ENCODE peak calls at places on chromosome 6, in eight cellular contexts. W is sciatic nerve; B is fibroblast of the aortic adventitia; V is fibroblast of mammary gland; M is GM18507; J is activated naive CD4-positive, alpha-beta T cell treated with anti-CD3 and anti-CD28 coated beads, Interleukin-2, amount 10 ng/mL, durations not matched to agents 7 days and 5 days; I is midbrain; Q is cardiac fibroblast. Z is an unnamed sample.

GRCh38 chr6:156674197-156674596 is 103.0 kb upstream of the ARID1B start:
- DNase-seq in Q (no peak), I (no peak), B (no peak), M (no peak), J (no peak), V (no peak), W (no peak), Z (no peak)

GRCh38 chr6:161463061-161463460 is 189.2 kb upstream of the AGPAT4 start:
- DNase-seq in I (no peak), Q (no peak), W (no peak), B (no peak), V (no peak), J (no peak), M (no peak), Z (no peak)

GRCh38 chr6:84280030-84280429 is 52.6 kb upstream of the CEP162 start:
- DNase-seq in B (no peak), I (no peak), Q (peak), V (peak), J (no peak), M (no peak), W (no peak), Z (no peak)

GRCh38 chr6:47165918-47166317 is 123.8 kb upstream of the ADGRF1 start:
- DNase-seq in Q (peak), V (peak), M (no peak), I (no peak), W (no peak), J (no peak), B (no peak), Z (no peak)

GRCh38 chr6:169455470-169455869 is 201.8 kb upstream of the THBS2 start:
- DNase-seq in W (no peak), Q (no peak), V (no peak), I (no peak), B (no peak), M (no peak), J (no peak), Z (no peak)

GRCh38 chr6:36028887-36029324 is 1.3 kb downstream of the MAPK14 start:
- DNase-seq in J (peak), W (no peak), I (peak), V (peak), M (no peak), Q (peak), B (peak), Z (peak)

GRCh38 chr6:12572884-12573824 is 143.4 kb upstream of the PHACTR1 start:
- DNase-seq in M (no peak), I (no peak), B (peak), V (peak), W (no peak), J (no peak), Q (peak), Z (no peak)

GRCh38 chr6:133218831-133219230 is 22.3 kb upstream of the EYA4 start:
- DNase-seq in I (no peak), Q (peak), V (no peak), W (no peak), J (no peak), M (no peak), B (no peak), Z (no peak)

GRCh38 chr6:53765270-53765669 is 29.5 kb upstream of the LRRC1 start:
- DNase-seq in I (no peak), J (no peak), V (no peak), Q (no peak), B (no peak), M (no peak), W (no peak), Z (no peak)

GRCh38 chr6:100230976-100231316 is 233.8 kb downstream of the SIM1 start:
- DNase-seq in J (no peak), I (no peak), M (no peak), V (peak), Q (peak), B (peak), W (no peak), Z (no peak)

GRCh38 chr6:124203106-124203811 is 399.6 kb downstream of the NKAIN2 start:
- DNase-seq in Q (peak), I (no peak), W (no peak), V (peak), M (no peak), J (no peak), B (no peak), Z (no peak)

GRCh38 chr6:158037021-158037420 is 55.4 kb downstream of the SYNJ2 start:
- DNase-seq in B (no peak), W (no peak), V (no peak), M (no peak), J (no peak), Q (no peak), I (no peak), Z (no peak)

GRCh38 chr6:158008894-158009891 is 27.5 kb downstream of the SYNJ2 start:
- DNase-seq in I (peak), J (peak), V (peak), Q (peak), W (no peak), M (no peak), B (peak), Z (no peak)

GRCh38 chr6:35993150-35993549 is 31.3 kb downstream of the SLC26A8 start:
- DNase-seq in Q (no peak), B (no peak), V (no peak), I (no peak), W (no peak), J (no peak), M (no peak), Z (no peak)

GRCh38 chr6:145213614-145214013 is 521.7 kb downstream of the EPM2A start:
- DNase-seq in I (no peak), Q (no peak), B (no peak), J (no peak), W (no peak), M (peak), V (no peak), Z (no peak)

GRCh38 chr6:27873101-27874030 is 38.8 kb downstream of the OR2B2 start:
- DNase-seq in J (peak), B (peak), V (peak), W (peak), M (no peak), Q (peak), I (no peak), Z (peak)

Z was measured in endothelial cell.